ENCODE peak calls at places on chromosomes 11 and 22, in seven cellular contexts. G is HepG2, U is chondrocyte, Z is cardiac muscle cell, V is body of pancreas, X is fibroblast of pulmonary artery, M is epithelial cell of esophagus. L is an unnamed sample.

GRCh38 chr11:111302298-111302697 is 4.0 kb downstream of the POU2AF3 start:
- DNase-seq in U (no peak), V (peak), G (no peak), Z (no peak), M (no peak), X (no peak), L (no peak)

GRCh38 chr11:46345881-46346484 is 1.3 kb upstream of the DGKZ start:
- DNase-seq in M (no peak), U (no peak), V (no peak), Z (no peak), G (no peak), X (no peak), L (no peak)

GRCh38 chr22:27435839-27436581 is 365.5 kb downstream of the MN1 start:
- DNase-seq in V (peak), M (peak), U (no peak), Z (peak), X (peak), G (no peak), L (peak)

GRCh38 chr11:17015639-17016125 is 1.5 kb upstream of the PLEKHA7 start:
- DNase-seq in X (no peak), Z (no peak), V (peak), M (no peak), U (no peak), G (no peak), L (no peak)

GRCh38 chr22:18077639-18078328 is at the start of gene PEX26:
- DNase-seq in V (peak), G (peak), Z (peak), U (peak), X (peak), M (peak), L (peak)

GRCh38 chr11:120285256-120285655 is 39.8 kb upstream of the TLCD5 start:
- DNase-seq in V (no peak), Z (no peak), G (no peak), M (no peak), U (no peak), X (no peak), L (no peak)

GRCh38 chr11:117468888-117469287 is 141.2 kb downstream of the CEP164 start:
- DNase-seq in V (no peak), G (no peak), M (no peak), Z (no peak), X (no peak), U (no peak), L (no peak)

GRCh38 chr11:64036081-64037026 is 623 bp downstream of the FLRT1 start:
- DNase-seq in G (no peak), Z (peak), M (peak), V (peak), X (peak), U (no peak), L (no peak)

GRCh38 chr11:8296872-8297271 is 33.2 kb upstream of the LMO1 start:
- DNase-seq in U (peak), X (no peak), G (no peak), M (no peak), V (no peak), Z (no peak), L (no peak)

GRCh38 chr11:39078465-39078864 is 2381.0 kb downstream of the LRRC4C start:
- DNase-seq in M (no peak), G (no peak), Z (no peak), U (no peak), X (no peak), V (no peak), L (no peak)

GRCh38 chr22:37560682-37561208 is 465 bp downstream of the CDC42EP1 start:
- DNase-seq in G (no peak), X (peak), Z (no peak), U (no peak), V (peak), M (no peak), L (no peak)

GRCh38 chr11:45892856-45893255 is 7.4 kb downstream of the MAPK8IP1 start:
- DNase-seq in G (no peak), V (no peak), X (no peak), Z (no peak), U (no peak), M (no peak), L (no peak)

GRCh38 chr11:19547044-19547443 is 165.6 kb upstream of the NAV2 start:
- DNase-seq in Z (no peak), M (no peak), V (no peak), X (no peak), G (no peak), U (no peak), L (no peak)

GRCh38 chr11:63896071-63896470 is 20.9 kb downstream of the RCOR2 start:
- DNase-seq in M (no peak), Z (no peak), U (no peak), G (no peak), X (no peak), V (peak), L (no peak)

GRCh38 chr11:38553033-38553432 is 1955.0 kb upstream of the RAG2 start:
- DNase-seq in V (no peak), Z (no peak), G (no peak), X (no peak), U (no peak), M (no peak), L (peak)

GRCh38 chr22:17814084-17814483 is 39.8 kb upstream of the BID start:
- DNase-seq in X (no peak), Z (no peak), M (no peak), V (no peak), U (no peak), G (no peak), L (no peak)

GRCh38 chr11:64742940-64743590 is 877 bp downstream of the RASGRP2 start:
- DNase-seq in G (no peak), V (peak), X (peak), Z (peak), U (no peak), M (peak), L (no peak)

GRCh38 chr22:41341012-41341411 is 39.7 kb downstream of the ZC3H7B start:
- DNase-seq in V (no peak), M (no peak), X (no peak), G (no peak), Z (no peak), U (no peak), L (no peak)

GRCh38 chr11:128620306-128621175 is 33.2 kb upstream of the ETS1 start:
- DNase-seq in M (peak), X (peak), V (no peak), G (no peak), Z (no peak), U (no peak), L (no peak)

GRCh38 chr11:1354125-1354938 is 35.4 kb upstream of the BRSK2 start:
- DNase-seq in V (no peak), M (no peak), X (no peak), G (no peak), U (peak), Z (no peak), L (no peak)

GRCh38 chr11:71282581-71283351 is 30.4 kb upstream of the SHANK2 start:
- DNase-seq in M (no peak), G (peak), Z (no peak), V (peak), X (no peak), U (no peak), L (no peak)

GRCh38 chr22:20526628-20527355 is 19.4 kb downstream of the MED15 start:
- DNase-seq in V (no peak), U (peak), M (peak), G (no peak), X (peak), Z (no peak), L (no peak)

GRCh38 chr11:110367571-110367970 is 62.2 kb upstream of the FDX1 start:
- DNase-seq in G (no peak), V (no peak), Z (no peak), X (peak), U (no peak), M (no peak), L (no peak)

GRCh38 chr11:44949160-44950035 is 1.3 kb downstream of the TP53I11 start:
- DNase-seq in U (no peak), X (peak), M (no peak), Z (peak), G (no peak), V (peak), L (no peak)

GRCh38 chr22:44172370-44173108 is 8.2 kb upstream of the PARVG start:
- DNase-seq in M (no peak), U (no peak), V (peak), G (no peak), Z (no peak), X (no peak), L (no peak)

GRCh38 chr11:70545626-70545945 is 147.3 kb downstream of the CTTN start:
- DNase-seq in X (no peak), U (peak), Z (no peak), G (no peak), M (no peak), V (no peak), L (no peak)

GRCh38 chr11:59556115-59556882 is 45.0 kb downstream of the OR4D9 start:
- DNase-seq in V (peak), Z (peak), G (peak), U (no peak), M (peak), X (peak), L (no peak)

GRCh38 chr11:117189191-117189940 is 9.8 kb upstream of the TAGLN start:
- DNase-seq in M (no peak), Z (no peak), U (peak), G (no peak), X (no peak), V (no peak), L (no peak)

GRCh38 chr22:46053563-46054090 is 76.7 kb upstream of the WNT7B start:
- DNase-seq in Z (no peak), V (peak), X (peak), G (no peak), U (peak), M (peak), L (no peak)

GRCh38 chr11:46119352-46120216 is 1.7 kb downstream of the PHF21A start:
- DNase-seq in U (no peak), G (peak), V (peak), M (peak), Z (peak), X (peak), L (peak)

GRCh38 chr22:36286096-36286957 is 33.4 kb downstream of the APOL1 start:
- DNase-seq in G (peak), V (peak), Z (peak), U (peak), M (peak), X (peak), L (peak)

GRCh38 chr11:3195251-3196160 is 23.1 kb downstream of the MRGPRG start:
- DNase-seq in G (peak), M (no peak), U (no peak), X (peak), V (no peak), Z (peak), L (no peak)

GRCh38 chr11:18011633-18012313 is 1.1 kb downstream of the SERGEF start:
- DNase-seq in M (no peak), Z (no peak), X (no peak), V (no peak), G (peak), U (no peak), L (no peak)

GRCh38 chr11:27423125-27423524 is 49.5 kb downstream of the LGR4 start:
- DNase-seq in V (peak), X (peak), M (peak), U (no peak), G (no peak), Z (no peak), L (no peak)

GRCh38 chr11:86670179-86670578 is 2.2 kb downstream of the ME3 start:
- DNase-seq in U (no peak), Z (no peak), X (peak), G (no peak), V (no peak), M (no peak), L (no peak)

GRCh38 chr11:87125257-87125656 is 87.5 kb downstream of the TMEM135 start:
- DNase-seq in U (no peak), G (no peak), X (peak), M (peak), Z (no peak), V (no peak), L (no peak)

GRCh38 chr22:45831394-45831793 is 145.6 kb downstream of the WNT7B start:
- DNase-seq in U (no peak), G (no peak), Z (no peak), M (no peak), X (peak), V (no peak), L (no peak)

GRCh38 chr22:23383491-23384450 is 196.3 kb downstream of the IGLL1 start:
- DNase-seq in Z (peak), M (no peak), G (no peak), X (peak), U (no peak), V (no peak), L (no peak)

GRCh38 chr22:31089101-31090100 is 8.3 kb downstream of the SMTN start:
- DNase-seq in M (no peak), Z (peak), V (peak), X (peak), U (no peak), G (no peak), L (no peak)

GRCh38 chr11:47539681-47540039 is 13.3 kb downstream of the CELF1 start:
- DNase-seq in X (no peak), M (peak), Z (no peak), V (peak), G (no peak), U (no peak), L (no peak)
- TF ChIP-seq CTCF in X (no peak), M (no peak), Z (no peak), V (no peak), G (no peak), U (no peak), L (no peak)

GRCh38 chr11:48384670-48385069 is 18.4 kb upstream of the OR4C5 start:
- DNase-seq in X (no peak), V (no peak), Z (no peak), G (no peak), M (no peak), U (no peak), L (no peak)
- TF ChIP-seq CTCF in X (no peak), V (no peak), Z (no peak), G (no peak), M (no peak), U (no peak), L (no peak)

DNA sequence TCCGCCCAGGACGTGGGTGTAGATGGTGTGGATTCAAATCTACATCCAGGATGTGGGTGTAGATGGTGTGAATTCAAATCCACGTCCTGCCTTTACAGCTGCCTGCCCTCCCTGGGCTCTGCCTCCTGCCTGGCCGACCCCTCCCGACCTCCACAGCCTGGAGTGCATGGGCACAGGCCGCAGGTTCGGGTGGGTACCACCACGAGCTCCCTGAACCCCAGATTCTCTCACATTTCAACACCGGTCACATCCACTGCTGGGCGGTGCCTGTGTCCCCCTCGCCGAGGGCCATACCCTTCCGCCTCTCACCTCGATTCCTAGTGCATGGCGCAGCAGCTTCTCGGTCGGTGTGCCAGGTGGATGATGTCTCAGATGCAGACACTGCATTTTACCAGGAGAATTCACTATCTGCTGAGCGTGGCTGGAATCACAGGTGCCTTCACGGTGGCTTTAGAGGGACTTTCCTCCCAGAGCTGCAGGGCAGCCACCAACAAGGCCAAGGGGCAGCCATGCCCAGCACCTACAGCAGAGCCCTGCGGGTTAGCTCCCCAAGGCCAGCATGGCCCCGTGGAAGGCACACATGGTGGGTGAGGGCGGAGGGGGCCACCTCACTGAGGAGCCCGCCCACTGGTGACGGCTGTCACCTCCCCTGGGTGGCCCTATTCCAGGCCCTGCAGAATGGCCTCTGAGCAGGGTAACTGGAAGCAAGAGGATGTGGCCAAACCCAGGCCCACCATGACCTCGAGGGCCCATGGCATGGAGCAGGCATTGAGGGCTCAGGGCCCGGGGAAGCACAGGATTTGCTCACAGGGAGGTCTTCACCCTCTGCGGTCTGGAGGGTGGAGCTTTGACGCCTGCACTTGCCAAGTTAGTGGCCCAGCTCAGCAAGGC is 638.5 kb downstream of the TBC1D22A start:
- DNase-seq in X (no peak), M (no peak), U (peak), G (no peak), V (no peak), Z (no peak), L (no peak)
- TF ChIP-seq CTCF in X (no peak), M (no peak), U (no peak), G (no peak), V (no peak), Z (no peak), L (no peak)

DNA sequence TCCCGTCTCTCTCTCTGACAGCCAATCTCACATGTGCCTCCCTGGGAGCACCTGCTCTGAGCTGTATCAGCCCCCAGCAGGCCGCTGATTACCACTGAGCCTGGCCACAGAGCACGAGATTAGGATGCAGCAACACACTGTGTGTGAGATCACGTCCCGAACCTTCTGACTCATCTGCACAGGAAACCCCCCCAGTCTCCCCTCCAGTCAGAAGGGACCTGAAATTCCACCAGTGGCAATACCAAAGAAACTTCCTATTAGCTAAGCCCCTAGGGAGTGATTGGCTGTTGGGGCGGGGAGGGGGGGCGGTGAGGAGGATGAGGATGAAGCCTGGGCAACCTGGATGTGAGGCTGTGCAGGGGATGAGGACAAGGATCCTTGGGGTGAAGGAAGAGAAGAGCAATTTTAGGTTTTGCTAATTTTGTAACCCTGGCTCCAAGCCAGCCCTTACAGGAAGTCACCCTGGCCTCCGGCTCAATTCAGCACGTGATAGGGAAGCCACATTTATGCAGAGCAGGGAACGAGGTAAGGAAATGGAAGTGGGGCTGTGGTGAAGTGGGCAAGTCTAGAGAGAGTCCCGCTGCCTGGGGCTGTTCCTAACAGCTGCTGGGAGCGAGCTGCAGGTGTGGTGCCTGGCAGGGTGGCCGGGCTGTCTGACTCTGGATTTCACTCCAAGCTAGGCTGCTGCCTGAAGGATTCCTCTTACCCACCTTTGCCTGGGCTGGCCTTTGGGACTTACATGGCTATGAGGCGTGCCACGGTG is 1.9 kb downstream of the SLC43A3 start:
- DNase-seq in X (peak), G (peak), Z (no peak), U (no peak), M (peak), V (peak), L (peak)
- TF ChIP-seq CTCF in X (no peak), G (no peak), Z (no peak), U (no peak), M (no peak), V (no peak), L (no peak)